ENCODE peak calls at places on chromosomes 5 and 9, in four cellular contexts. K is central memory CD8-positive, alpha-beta T cell; Z is NCI-H187 treated with DMSO at 0.1 percent for 48 hours; R is HFFc6. M is an unnamed sample.

GRCh38 chr9:111728617-111729366 is 65.9 kb downstream of the SHOC1 start:
- DNase-seq in K (no peak), Z (no peak), R (peak), M (no peak)

GRCh38 chr9:37906312-37907239 is 2.6 kb upstream of the SLC25A51 start:
- DNase-seq in R (no peak), K (no peak), Z (no peak), M (no peak)

GRCh38 chr5:32329395-32329834 is 16.7 kb upstream of the MTMR12 start:
- DNase-seq in Z (no peak), K (peak), R (peak), M (peak)

GRCh38 chr9:35618854-35619799 is 914 bp upstream of the CD72 start:
- DNase-seq in Z (no peak), R (no peak), K (no peak), M (no peak)

GRCh38 chr5:128498844-128499455 is 39.1 kb downstream of the FBN2 start:
- DNase-seq in K (no peak), Z (no peak), R (peak), M (no peak)

GRCh38 chr5:5702934-5703333 is 280.5 kb downstream of the ICE1 start:
- DNase-seq in R (no peak), K (no peak), Z (no peak), M (no peak)

GRCh38 chr5:28281381-28281780 is 1243.0 kb upstream of the CDH9 start:
- DNase-seq in R (no peak), Z (no peak), K (no peak), M (no peak)

GRCh38 chr5:69024241-69024651 is 69.6 kb upstream of the SLC30A5 start:
- DNase-seq in K (no peak), R (peak), Z (no peak), M (no peak)

GRCh38 chr5:26031481-26031880 is 1006.9 kb downstream of the CDH9 start:
- DNase-seq in Z (no peak), R (no peak), K (no peak), M (no peak)

GRCh38 chr5:180235077-180235476 is 26.1 kb upstream of the RASGEF1C start:
- DNase-seq in R (no peak), Z (no peak), K (no peak), M (no peak)